ENCODE peak calls at places on chromosomes 3 and 15, in five cellular contexts. S is heart left ventricle; G is pancreas; H is adrenal gland; O is CD4-positive, CD25-positive, alpha-beta regulatory T cell. R is an unnamed sample. For H3K4me1, the result is how much of the 10 kb centered on the place peaks cover.

GRCh38 chr15:70560617-70561328 is 202.6 kb downstream of the UACA start:
- DNase-seq in S (no peak), G (no peak), H (peak), O (no peak), R (no peak)

GRCh38 chr3:187957209-187957981 is 196.6 kb upstream of the LPP start:
- DNase-seq in S (no peak), G (no peak), H (no peak), O (no peak), R (peak)

GRCh38 chr15:36294359-36294758 is 285.1 kb upstream of the CDIN1 start:
- DNase-seq in S (no peak), G (no peak), H (no peak), O (no peak), R (no peak)

GRCh38 chr15:64883997-64884511 is 27.6 kb upstream of the ANKDD1A start:
- DNase-seq in S (peak), G (no peak), H (peak), O (peak), R (peak)

GRCh38 chr15:24848050-24848449 is 106.7 kb upstream of the SNRPN start:
- DNase-seq in S (peak), G (peak), H (peak), O (no peak), R (no peak)

GRCh38 chr3:4493931-4494806 is 1.0 kb downstream of the ITPR1 start:
- DNase-seq in S (peak), G (peak), H (peak), O (peak), R (no peak)

GRCh38 chr3:176950743-176951142 is 246.5 kb downstream of the TBL1XR1 start:
- DNase-seq in S (no peak), G (no peak), H (no peak), O (no peak), R (peak)

GRCh38 chr15:68223171-68223570 is 6.4 kb downstream of the CLN6 start:
- DNase-seq in S (no peak), G (no peak), H (peak), O (no peak), R (no peak)

GRCh38 chr15:74212494-74212893 is 9.9 kb upstream of the STRA6 start:
- DNase-seq in S (no peak), G (no peak), H (no peak), O (no peak), R (no peak)

GRCh38 chr3:30073622-30074021 is 532.8 kb upstream of the TGFBR2 start:
- DNase-seq in S (no peak), G (no peak), H (no peak), O (no peak), R (no peak)

GRCh38 chr3:114402852-114403251 is 109.0 kb downstream of the TIGIT start:
- DNase-seq in S (no peak), G (no peak), H (no peak), O (no peak), R (no peak)

GRCh38 chr15:66883322-66883911 is 181.4 kb downstream of the SMAD6 start:
- DNase-seq in S (peak), G (peak), H (peak), O (no peak), R (peak)

GRCh38 chr3:61783993-61784718 is 222.8 kb downstream of the PTPRG start:
- DNase-seq in S (no peak), G (no peak), H (no peak), O (no peak), R (no peak)

GRCh38 chr15:59528965-59529402 is 82.6 kb upstream of the GCNT3 start:
- DNase-seq in S (peak), G (peak), H (peak), O (peak), R (peak)

GRCh38 chr3:50516048-50516871 is 12.8 kb upstream of the CACNA2D2 start:
- DNase-seq in S (peak), G (no peak), H (no peak), O (no peak), R (peak)

GRCh38 chr3:41202834-41203345 is 3.6 kb downstream of the CTNNB1 start:
- DNase-seq in S (no peak), G (no peak), H (no peak), O (no peak), R (no peak)

GRCh38 chr3:178107804-178108203 is 428.4 kb upstream of the KCNMB2 start:
- DNase-seq in S (no peak), G (no peak), H (no peak), O (no peak), R (no peak)

GRCh38 chr3:47120138-47120537 is 43.8 kb downstream of the SETD2 start:
- DNase-seq in S (no peak), G (no peak), H (no peak), O (no peak), R (no peak)

GRCh38 chr15:99507016-99507731 is 58.6 kb upstream of the MEF2A start:
- DNase-seq in S (peak), G (no peak), H (peak), O (no peak), R (peak)

GRCh38 chr3:65101450-65101849 is 413.6 kb upstream of the ADAMTS9 start:
- DNase-seq in S (no peak), G (no peak), H (no peak), O (no peak), R (no peak)

GRCh38 chr15:51736646-51737537 is 563 bp downstream of the LYSMD2 start:
- DNase-seq in S (peak), G (peak), H (peak), O (peak), R (no peak)

GRCh38 chr3:49132437-49133225 is at the start of gene LAMB2:
- DNase-seq in S (peak), G (peak), H (peak), O (no peak), R (peak)

GRCh38 chr15:32709295-32710033 is 8.3 kb upstream of the GREM1 start:
- DNase-seq in S (no peak), G (no peak), H (no peak), O (no peak), R (no peak)

GRCh38 chr3:145017959-145018358 is 1046.3 kb downstream of the DIPK2A start:
- DNase-seq in S (no peak), G (no peak), H (no peak), O (no peak), R (no peak)

GRCh38 chr3:194137314-194138097 is 1.6 kb downstream of the HES1 start:
- DNase-seq in S (peak), G (peak), H (peak), O (peak), R (peak)

GRCh38 chr15:67383903-67384302 is 129.3 kb downstream of the IQCH start:
- DNase-seq in S (no peak), G (no peak), H (no peak), O (no peak), R (no peak)

DNA sequence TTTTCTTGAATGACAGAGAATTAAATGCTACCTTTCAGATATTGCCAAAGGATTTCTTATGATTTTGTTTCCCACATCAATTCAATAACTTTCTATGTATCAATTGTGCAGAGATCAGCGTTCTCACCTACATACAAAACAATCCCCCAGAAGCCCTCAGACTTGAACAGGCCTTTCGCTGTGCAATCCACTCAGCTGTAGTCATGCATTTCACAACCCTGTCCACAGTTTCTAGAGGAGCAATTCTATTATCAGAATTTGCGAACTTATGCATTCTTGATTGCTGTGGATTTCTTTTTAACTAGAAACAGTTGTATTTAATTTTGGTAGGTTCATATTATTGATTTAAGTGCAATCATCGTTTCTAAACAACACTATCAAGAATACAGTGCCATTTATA is 13.7 kb upstream of the ALCAM start:
- DNase-seq in S (no peak), G (no peak), H (no peak), O (no peak), R (no peak)
- H3K4me1 ChIP-seq in S (under half), G (under half), H (under half), O (under half), R (under half)

GRCh38 chr15:83066034-83066760 is 855 bp downstream of the BTBD1 start:
- DNase-seq in S (no peak), G (no peak), H (no peak), O (no peak), R (no peak)
- H3K27ac ChIP-seq in S (peak), G (peak), H (peak), O (peak), R (peak)

DNA sequence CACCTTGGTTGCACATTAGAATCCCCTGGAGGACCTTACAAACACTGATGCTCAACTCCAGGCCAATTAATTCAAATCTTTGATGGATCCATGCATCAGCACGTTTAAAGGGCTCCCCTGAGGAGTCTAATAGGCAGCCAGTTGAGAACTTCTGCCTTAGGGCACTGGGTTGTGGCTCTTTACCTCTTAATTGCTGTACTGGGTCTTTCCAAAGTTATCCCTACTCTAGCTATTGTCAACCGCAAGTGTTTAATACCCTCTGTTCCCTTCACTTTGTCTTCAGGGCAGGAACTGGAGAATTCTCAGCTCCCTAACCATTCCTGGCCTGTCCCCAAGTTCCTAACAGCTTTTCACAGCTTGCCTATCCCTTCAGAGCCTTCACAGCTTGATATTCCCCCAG is 15.1 kb upstream of the FAM174B start:
- DNase-seq in S (no peak), G (no peak), H (no peak), O (no peak), R (no peak)
- H3K4me1 ChIP-seq in S (under half), G (under half), H (under half), O (under half), R (under half)

GRCh38 chr3:14411166-14411526 is 8.7 kb downstream of the SLC6A6 start:
- DNase-seq in S (no peak), G (no peak), H (no peak), O (no peak), R (no peak)
- H3K27ac ChIP-seq in S (no peak), G (no peak), H (peak), O (no peak), R (peak)

DNA sequence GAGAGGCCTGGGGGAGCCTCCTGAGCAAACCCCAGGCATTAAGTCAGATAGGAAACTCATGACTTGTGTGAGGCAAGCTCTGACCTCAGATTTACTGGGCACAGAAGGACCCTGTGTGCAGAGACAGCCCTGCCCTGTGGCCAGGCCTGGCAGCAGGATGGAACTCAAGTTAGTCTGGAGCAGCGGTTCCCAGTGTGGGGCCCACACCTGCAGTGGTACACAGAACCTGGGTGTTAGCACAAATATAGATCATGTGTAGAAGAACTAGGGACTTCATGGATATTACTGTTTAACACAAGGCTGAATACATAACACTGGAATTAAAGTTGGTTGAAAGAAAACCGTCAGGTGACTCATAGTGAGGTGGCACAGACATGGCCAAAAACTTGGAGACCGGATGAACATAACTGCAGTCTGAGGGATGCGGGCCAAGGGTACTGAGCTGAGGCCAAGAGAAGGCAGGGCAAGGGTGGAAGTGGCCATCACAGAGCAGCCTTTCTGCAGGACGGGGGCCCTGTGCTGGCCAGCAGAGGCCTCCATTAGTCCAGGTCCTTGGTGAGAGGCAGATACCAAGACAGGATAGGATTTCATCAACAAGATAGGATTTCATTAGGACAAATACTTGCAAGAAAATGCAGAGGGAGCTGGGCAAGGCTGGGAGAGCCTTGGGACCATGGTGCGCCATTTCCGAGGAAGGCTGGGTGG is 40.9 kb downstream of the IRAK2 start:
- DNase-seq in S (peak), G (peak), H (peak), O (no peak), R (peak)
- H3K4me1 ChIP-seq in S (under half), G (under half), H (under half), O (under half), R (under half)

DNA sequence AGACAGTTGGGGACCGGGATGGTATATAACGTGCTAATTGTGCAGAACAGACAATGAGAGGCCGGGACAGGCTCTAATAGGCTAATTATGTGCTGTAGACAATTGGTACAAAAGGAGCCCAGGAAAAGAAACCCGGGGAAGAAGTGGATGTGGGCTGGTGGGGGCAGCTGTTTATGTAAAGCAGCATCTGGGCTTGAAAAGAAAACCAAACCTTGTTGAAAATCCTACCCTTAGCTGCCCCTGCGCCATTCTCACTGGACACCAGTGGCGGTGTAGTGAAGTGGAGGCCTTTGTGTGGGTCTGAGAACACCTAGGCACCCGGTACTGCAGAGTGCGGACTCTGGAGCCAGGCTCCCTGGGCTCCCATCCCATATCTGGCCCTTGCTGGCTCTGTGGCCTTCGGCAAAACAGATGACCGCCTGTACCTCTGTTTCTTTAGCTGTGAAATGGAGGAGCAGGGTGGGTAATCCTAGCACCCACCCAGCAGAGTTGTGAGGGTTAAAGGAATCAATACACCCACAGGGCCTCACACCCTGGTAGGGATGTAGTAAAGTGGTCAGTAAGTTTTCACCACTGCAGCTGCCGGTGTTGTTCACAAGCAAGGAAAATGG is 51.5 kb downstream of the CMTM6 start:
- DNase-seq in S (no peak), G (no peak), H (peak), O (no peak), R (no peak)
- H3K27ac ChIP-seq in S (no peak), G (no peak), H (no peak), O (no peak), R (no peak)

DNA sequence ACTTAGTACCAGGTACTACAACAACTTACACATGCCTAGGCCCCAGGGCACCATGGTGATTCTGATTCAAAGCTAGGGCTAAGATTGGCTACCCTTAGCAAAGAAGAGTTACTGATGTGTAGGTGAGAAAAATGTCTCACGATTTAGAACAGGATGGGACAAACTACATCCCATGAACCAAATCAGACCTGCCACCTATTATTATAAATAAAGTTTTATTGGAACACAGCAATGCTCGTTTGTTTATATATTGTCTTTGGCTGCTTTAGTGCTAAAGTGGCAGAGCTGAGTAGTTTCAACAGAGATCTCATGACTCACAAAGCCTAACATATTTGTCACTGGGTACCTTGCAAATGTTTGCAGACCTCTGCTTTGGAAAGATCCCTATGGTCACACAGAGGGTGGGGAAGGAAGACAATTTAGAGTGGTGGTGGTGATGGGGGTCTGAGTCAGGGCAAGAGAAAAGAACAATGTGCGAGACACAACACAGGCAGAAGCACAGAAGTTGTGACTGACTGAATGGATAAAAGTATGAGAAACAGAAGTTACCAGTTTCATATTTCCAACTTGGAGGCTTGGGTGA is 770.6 kb upstream of the CFAP20DC start:
- DNase-seq in S (no peak), G (no peak), H (no peak), O (no peak), R (no peak)
- H3K4me1 ChIP-seq in S (under half), G (under half), H (under half), O (under half), R (under half)

GRCh38 chr15:92683511-92683834 is 27.9 kb upstream of the FAM174B start:
- DNase-seq in S (no peak), G (peak), H (no peak), O (no peak), R (no peak)
- H3K27ac ChIP-seq in S (no peak), G (no peak), H (no peak), O (no peak), R (no peak)